ENCODE peak calls at places on chromosomes 6 and 20, in ten cellular contexts. N, H, I, O, Y, D, L, A, W and F are unnamed samples.

GRCh38 chr6:136640132-136640915 is 90.1 kb upstream of the MAP7 start:
- DNase-seq in N (no peak), H (no peak), I (peak; percentile 74), O (peak; percentile 64), Y (no peak), D (no peak), L (no peak), A (no peak), W (no peak), F (no peak)

GRCh38 chr6:21595265-21595950 is 1.9 kb downstream of the SOX4 start:
- DNase-seq in N (no peak), H (no peak), I (no peak), O (peak; percentile 45), Y (peak; percentile 33), D (peak; percentile 12), L (no peak), A (peak; percentile 42), W (no peak), F (peak; percentile 17)

GRCh38 chr20:35511814-35512420 is 17.5 kb downstream of the C20orf173 start:
- DNase-seq in N (no peak), H (peak; percentile 8), I (no peak), O (peak; percentile 39), Y (peak; percentile 40), D (no peak), L (peak; percentile 30), A (no peak), W (no peak), F (peak; percentile 4)

GRCh38 chr20:8735014-8735413 is 333.9 kb upstream of the PLCB4 start:
- DNase-seq in N (no peak), H (no peak), I (no peak), O (no peak), Y (no peak), D (no peak), L (no peak), A (no peak), W (no peak), F (no peak)

GRCh38 chr6:56399672-56400263 is 152.4 kb upstream of the COL21A1 start:
- DNase-seq in N (no peak), H (no peak), I (no peak), O (peak; percentile 94), Y (no peak), D (no peak), L (no peak), A (no peak), W (no peak), F (peak; percentile 83)

GRCh38 chr20:48629960-48630315 is 197.9 kb downstream of the PREX1 start:
- DNase-seq in N (no peak), H (no peak), I (no peak), O (no peak), Y (no peak), D (no peak), L (no peak), A (no peak), W (no peak), F (no peak)

GRCh38 chr6:12849420-12850200 is 133.0 kb downstream of the PHACTR1 start:
- DNase-seq in N (no peak), H (no peak), I (no peak), O (peak; percentile 55), Y (no peak), D (no peak), L (no peak), A (no peak), W (no peak), F (no peak)

GRCh38 chr6:152496731-152497130 is 140.4 kb downstream of the SYNE1 start:
- DNase-seq in N (no peak), H (no peak), I (no peak), O (no peak), Y (no peak), D (no peak), L (no peak), A (no peak), W (no peak), F (no peak)

GRCh38 chr6:16316741-16317251 is 78.4 kb downstream of the GMPR start:
- DNase-seq in N (no peak), H (no peak), I (no peak), O (peak; percentile 82), Y (peak; percentile 51), D (peak; percentile 43), L (peak; percentile 18), A (no peak), W (peak; percentile 29), F (peak; percentile 34)

GRCh38 chr20:23021941-23022340 is 13.2 kb upstream of the SSTR4 start:
- DNase-seq in N (no peak), H (no peak), I (no peak), O (peak; percentile 49), Y (no peak), D (no peak), L (no peak), A (no peak), W (no peak), F (no peak)

GRCh38 chr6:135227349-135227748 is 46.2 kb downstream of the MYB start:
- DNase-seq in N (no peak), H (no peak), I (no peak), O (no peak), Y (no peak), D (no peak), L (no peak), A (no peak), W (no peak), F (peak; percentile 42)

GRCh38 chr6:4350571-4351505 is 215.5 kb upstream of the ECI2 start:
- DNase-seq in N (no peak), H (no peak), I (no peak), O (peak; percentile 30), Y (no peak), D (no peak), L (no peak), A (peak; percentile 61), W (no peak), F (no peak)

GRCh38 chr20:3203315-3204123 is 963 bp downstream of the DDRGK1 start:
- DNase-seq in N (peak; percentile 13), H (no peak), I (no peak), O (peak; percentile 65), Y (no peak), D (no peak), L (no peak), A (no peak), W (peak; percentile 71), F (no peak)

GRCh38 chr20:12555369-12555768 is 453.4 kb upstream of the SPTLC3 start:
- DNase-seq in N (no peak), H (no peak), I (no peak), O (no peak), Y (no peak), D (no peak), L (no peak), A (no peak), W (no peak), F (peak; percentile 33)

GRCh38 chr6:122878809-122879208 is 89.8 kb downstream of the SMPDL3A start:
- DNase-seq in N (no peak), H (no peak), I (no peak), O (no peak), Y (no peak), D (no peak), L (no peak), A (no peak), W (no peak), F (no peak)

GRCh38 chr6:32244270-32244669 is 20.4 kb upstream of the NOTCH4 start:
- DNase-seq in N (no peak), H (no peak), I (no peak), O (no peak), Y (no peak), D (no peak), L (no peak), A (no peak), W (no peak), F (no peak)

GRCh38 chr6:155497273-155497672 is 41.6 kb upstream of the NOX3 start:
- DNase-seq in N (no peak), H (no peak), I (no peak), O (peak; percentile 62), Y (no peak), D (no peak), L (no peak), A (no peak), W (no peak), F (no peak)

GRCh38 chr20:371755-372542 is 8.6 kb upstream of the TRIB3 start:
- DNase-seq in N (no peak), H (no peak), I (peak; percentile 68), O (peak; percentile 68), Y (no peak), D (no peak), L (peak; percentile 99), A (peak; percentile 73), W (no peak), F (peak; percentile 88)

GRCh38 chr6:144758602-144759001 is 473.5 kb downstream of the UTRN start:
- DNase-seq in N (no peak), H (no peak), I (no peak), O (peak; percentile 60), Y (no peak), D (no peak), L (no peak), A (no peak), W (no peak), F (peak; percentile 50)

GRCh38 chr20:44642203-44643153 is 9.0 kb downstream of the ADA start:
- DNase-seq in N (no peak), H (no peak), I (peak; percentile 68), O (peak; percentile 93), Y (peak; percentile 65), D (no peak), L (no peak), A (peak; percentile 86), W (peak; percentile 49), F (no peak)

GRCh38 chr6:74598473-74599393 is 607.1 kb downstream of the COL12A1 start:
- DNase-seq in N (no peak), H (no peak), I (peak; percentile 73), O (peak; percentile 50), Y (no peak), D (no peak), L (peak; percentile 62), A (no peak), W (no peak), F (peak; percentile 5)

GRCh38 chr6:81998432-81998831 is 246.0 kb upstream of the TENT5A start:
- DNase-seq in N (no peak), H (no peak), I (peak; percentile 67), O (no peak), Y (no peak), D (no peak), L (no peak), A (no peak), W (no peak), F (no peak)

GRCh38 chr6:25176466-25176865 is 102.7 kb upstream of the CARMIL1 start:
- DNase-seq in N (no peak), H (no peak), I (no peak), O (no peak), Y (no peak), D (no peak), L (no peak), A (no peak), W (no peak), F (no peak)

GRCh38 chr6:30829639-30830250 is 54.6 kb upstream of the DDR1 start:
- DNase-seq in N (no peak), H (no peak), I (no peak), O (no peak), Y (no peak), D (no peak), L (no peak), A (no peak), W (no peak), F (no peak)

GRCh38 chr6:149951096-149951495 is 9.3 kb downstream of the ULBP2 start:
- DNase-seq in N (no peak), H (no peak), I (no peak), O (no peak), Y (no peak), D (no peak), L (no peak), A (no peak), W (no peak), F (no peak)

GRCh38 chr6:34871853-34872252 is 16.0 kb downstream of the TAF11 start:
- DNase-seq in N (no peak), H (no peak), I (no peak), O (no peak), Y (no peak), D (no peak), L (no peak), A (no peak), W (no peak), F (no peak)

GRCh38 chr6:32947552-32948465 is 5.1 kb downstream of the HLA-DMA start:
- DNase-seq in N (no peak), H (no peak), I (no peak), O (peak; percentile 78), Y (peak; percentile 28), D (peak; percentile 45), L (peak; percentile 47), A (no peak), W (no peak), F (peak; percentile 55)

GRCh38 chr20:46122071-46122470 is 4.0 kb downstream of the CD40 start:
- DNase-seq in N (no peak), H (no peak), I (peak; percentile 22), O (peak; percentile 89), Y (no peak), D (no peak), L (no peak), A (no peak), W (no peak), F (peak; percentile 14)